ENCODE peak calls at places on chromosomes 13 and 19, in four cellular contexts. G is cardiac muscle cell, B is neuronal stem cell, P is GM13976. W is an unnamed sample.

GRCh38 chr13:54884645-54885044 is 1856.0 kb downstream of the OLFM4 start:
- DNase-seq in G (no peak), B (no peak), P (no peak), W (no peak)

GRCh38 chr13:107554355-107554905 is 660.9 kb downstream of the LIG4 start:
- DNase-seq in P (no peak), G (no peak), B (no peak), W (no peak)

GRCh38 chr13:83618966-83619365 is 263.3 kb downstream of the SLITRK1 start:
- DNase-seq in B (no peak), G (peak; percentile 9), P (no peak), W (no peak)

GRCh38 chr19:10988921-10989320 is 28.1 kb downstream of the SMARCA4 start:
- DNase-seq in G (no peak), P (peak; percentile 11), B (no peak), W (no peak)

GRCh38 chr19:18112989-18113478 is 15.5 kb downstream of the MAST3 start:
- DNase-seq in P (peak; percentile 79), B (peak; percentile 77), G (peak; percentile 88), W (no peak)

GRCh38 chr13:93951153-93951552 is 528.3 kb downstream of the DCT start:
- DNase-seq in P (no peak), B (no peak), G (peak; percentile 18), W (no peak)

GRCh38 chr13:73060251-73061160 is 1.7 kb downstream of the KLF5 start:
- DNase-seq in G (peak; percentile 75), B (peak; percentile 12), P (peak; percentile 26), W (no peak)

GRCh38 chr13:22262328-22262920 is 591.6 kb downstream of the FGF9 start:
- DNase-seq in B (no peak), P (no peak), G (no peak), W (no peak)

GRCh38 chr19:38384209-38385027 is 3.4 kb downstream of the GGN start:
- DNase-seq in P (no peak), G (no peak), B (no peak), W (no peak)

GRCh38 chr19:56994251-56995017 is 125.4 kb upstream of the USP29 start:
- DNase-seq in P (no peak), G (no peak), B (no peak), W (no peak)

GRCh38 chr13:111480976-111481375 is 160.5 kb downstream of the TEX29 start:
- DNase-seq in B (no peak), P (no peak), G (no peak), W (no peak)

GRCh38 chr19:51295382-51296126 is 15.9 kb upstream of the IGLON5 start:
- DNase-seq in P (no peak), G (no peak), B (no peak), W (no peak)

GRCh38 chr19:35907377-35907745 is 734 bp downstream of the TYROBP start:
- DNase-seq in P (no peak), B (no peak), G (no peak), W (no peak)

GRCh38 chr19:58374200-58374599 is 6.6 kb downstream of the ZNF837 start:
- DNase-seq in B (no peak), P (no peak), G (no peak), W (no peak)

GRCh38 chr13:20825476-20825875 is 51.7 kb upstream of the EEF1AKMT1 start:
- DNase-seq in G (peak; percentile 23), B (no peak), P (no peak), W (no peak)

GRCh38 chr19:46741447-46741846 is 4.4 kb upstream of the FKRP start:
- DNase-seq in P (no peak), G (no peak), B (no peak), W (no peak)

GRCh38 chr19:7391218-7391670 is 42.5 kb downstream of the ARHGEF18 start:
- DNase-seq in B (no peak), G (peak; percentile 83), P (no peak), W (no peak)

GRCh38 chr13:28560612-28561011 is 65.7 kb upstream of the FLT1 start:
- DNase-seq in B (no peak), P (no peak), G (no peak), W (no peak)

GRCh38 chr19:58154287-58154678 is 3.7 kb upstream of the ZNF329 start:
- DNase-seq in B (no peak), P (peak; percentile 22), G (peak; percentile 77), W (no peak)

GRCh38 chr19:7456964-7457541 is 31.8 kb downstream of the PEX11G start:
- DNase-seq in P (no peak), G (no peak), B (no peak), W (no peak)

GRCh38 chr19:6519289-6519688 is 11.5 kb upstream of the TNFSF9 start:
- DNase-seq in B (no peak), P (peak; percentile 30), G (peak; percentile 77), W (no peak)

W was measured in iPS DF 6.9.